ENCODE peak calls at places on chromosomes 16 and 17, in four cellular contexts. E, T, S and H are unnamed samples.

GRCh38 chr16:1924095-1924494 is 5.9 kb upstream of the HS3ST6 start:
- DNase-seq in E (no peak), T (no peak), S (no peak), H (no peak)

GRCh38 chr16:2038359-2039285 is 9.0 kb downstream of the NTHL1 start:
- DNase-seq in E (no peak), T (no peak), S (no peak), H (no peak)

GRCh38 chr16:4052096-4052495 is 64.1 kb downstream of the ADCY9 start:
- DNase-seq in S (no peak), E (no peak), T (no peak), H (no peak)

GRCh38 chr17:18121201-18121600 is 12.6 kb downstream of the MYO15A start:
- DNase-seq in S (no peak), T (no peak), E (no peak), H (no peak)

GRCh38 chr17:19647697-19648474 is 665 bp upstream of the ALDH3A2 start:
- DNase-seq in E (no peak), S (peak; percentile 49), T (peak; percentile 72), H (peak; percentile 52)

GRCh38 chr17:35022536-35023063 is 40.9 kb downstream of the RFFL start:
- DNase-seq in E (peak; percentile 65), T (no peak), S (peak; percentile 46), H (peak; percentile 59)

GRCh38 chr16:66325977-66326376 is 40.5 kb upstream of the CDH5 start:
- DNase-seq in T (no peak), E (no peak), S (no peak), H (no peak)

GRCh38 chr16:51636913-51637743 is 486.1 kb upstream of the SALL1 start:
- DNase-seq in E (no peak), T (no peak), S (no peak), H (no peak)

GRCh38 chr16:53924311-53924860 is 220.4 kb downstream of the FTO start:
- DNase-seq in E (no peak), S (no peak), T (no peak), H (no peak)

GRCh38 chr17:35056013-35056412 is 7.5 kb downstream of the RFFL start:
- DNase-seq in E (no peak), T (no peak), S (no peak), H (no peak)

GRCh38 chr17:77735341-77736206 is 222.9 kb upstream of the TNRC6C start:
- DNase-seq in E (no peak), T (peak; percentile 67), S (no peak), H (no peak)

GRCh38 chr17:42525221-42525620 is 10.8 kb upstream of the NAGLU start:
- DNase-seq in E (peak; percentile 54), S (no peak), T (no peak), H (no peak)

GRCh38 chr16:87404764-87405625 is 12.9 kb downstream of the MAP1LC3B start:
- DNase-seq in T (no peak), E (no peak), S (no peak), H (no peak)

GRCh38 chr16:72189865-72190371 is 18.0 kb upstream of the PMFBP1 start:
- DNase-seq in T (no peak), E (no peak), S (no peak), H (no peak)

GRCh38 chr16:89013692-89014455 is 36.9 kb upstream of the CBFA2T3 start:
- DNase-seq in E (no peak), S (no peak), T (no peak), H (no peak)

GRCh38 chr17:733743-734142 is 1.3 kb downstream of the TLCD3A start:
- DNase-seq in E (no peak), S (no peak), T (no peak), H (no peak)

GRCh38 chr17:12842936-12843335 is 53.6 kb downstream of the ARHGAP44 start:
- DNase-seq in T (no peak), S (no peak), E (no peak), H (no peak)

GRCh38 chr16:83994087-83994486 is 26.0 kb downstream of the NECAB2 start:
- DNase-seq in E (peak; percentile 61), T (no peak), S (no peak), H (no peak)

GRCh38 chr16:57341441-57342303 is 16.9 kb upstream of the CCL22 start:
- DNase-seq in S (no peak), T (no peak), E (peak; percentile 63), H (no peak)

GRCh38 chr16:55330726-55331647 is 7.0 kb downstream of the IRX6 start:
- DNase-seq in S (no peak), T (no peak), E (no peak), H (no peak)

GRCh38 chr17:73493212-73493814 is 150.9 kb downstream of the SDK2 start:
- DNase-seq in T (no peak), E (no peak), S (no peak), H (no peak)

GRCh38 chr17:45580914-45581313 is 90.4 kb upstream of the PLEKHM1 start:
- DNase-seq in S (no peak), T (no peak), E (no peak), H (no peak)

GRCh38 chr17:58305626-58306025 is 23.0 kb downstream of the TSPOAP1 start:
- DNase-seq in E (no peak), T (no peak), S (no peak), H (no peak)

GRCh38 chr16:19517424-19518089 is 4.3 kb downstream of the GDE1 start:
- DNase-seq in S (no peak), E (no peak), T (no peak), H (no peak)

GRCh38 chr16:11251525-11252481 is 4.2 kb downstream of the SOCS1 start:
- DNase-seq in T (no peak), S (peak; percentile 78), E (peak; percentile 63), H (peak; percentile 71)

GRCh38 chr16:24983521-24983920 is 31.6 kb downstream of the ARHGAP17 start:
- DNase-seq in E (no peak), T (no peak), S (no peak), H (no peak)

GRCh38 chr17:27376637-27377547 is 79.4 kb upstream of the KSR1 start:
- DNase-seq in E (no peak), T (no peak), S (no peak), H (no peak)

GRCh38 chr16:2776500-2777139 is 460 bp downstream of the ELOB start:
- DNase-seq in T (no peak), E (no peak), S (peak; percentile 65), H (peak; percentile 66)

GRCh38 chr17:45127583-45128300 is 4.6 kb downstream of the PLCD3 start:
- DNase-seq in E (no peak), S (no peak), T (no peak), H (no peak)

GRCh38 chr17:82675476-82676245 is 22.8 kb downstream of the RAB40B start:
- DNase-seq in S (no peak), T (no peak), E (no peak), H (no peak)

GRCh38 chr16:9495824-9496223 is 404.4 kb downstream of the HAPSTR1 start:
- DNase-seq in T (no peak), S (no peak), E (no peak), H (no peak)

GRCh38 chr17:59892251-59892848 is 393 bp downstream of the TUBD1 start:
- DNase-seq in E (no peak), S (no peak), T (no peak), H (no peak)

GRCh38 chr17:6701719-6702118 is 11.4 kb downstream of the SLC13A5 start:
- DNase-seq in E (no peak), S (peak; percentile 66), T (no peak), H (peak; percentile 73)
- TF ChIP-seq CTCF in E (peak; percentile 39), S (peak; percentile 57), T (peak; percentile 68), H (peak; percentile 22)

GRCh38 chr16:78871241-78871640 is 729.3 kb downstream of the MAF start:
- DNase-seq in E (no peak), S (no peak), T (no peak), H (no peak)
- TF ChIP-seq CTCF in E (no peak), S (no peak), T (no peak), H (no peak)

GRCh38 chr17:63185420-63185819 is 219.4 kb downstream of the TANC2 start:
- DNase-seq in S (no peak), E (no peak), T (no peak), H (no peak)
- TF ChIP-seq CTCF in S (no peak), E (peak; percentile 12), T (no peak), H (no peak)

DNA sequence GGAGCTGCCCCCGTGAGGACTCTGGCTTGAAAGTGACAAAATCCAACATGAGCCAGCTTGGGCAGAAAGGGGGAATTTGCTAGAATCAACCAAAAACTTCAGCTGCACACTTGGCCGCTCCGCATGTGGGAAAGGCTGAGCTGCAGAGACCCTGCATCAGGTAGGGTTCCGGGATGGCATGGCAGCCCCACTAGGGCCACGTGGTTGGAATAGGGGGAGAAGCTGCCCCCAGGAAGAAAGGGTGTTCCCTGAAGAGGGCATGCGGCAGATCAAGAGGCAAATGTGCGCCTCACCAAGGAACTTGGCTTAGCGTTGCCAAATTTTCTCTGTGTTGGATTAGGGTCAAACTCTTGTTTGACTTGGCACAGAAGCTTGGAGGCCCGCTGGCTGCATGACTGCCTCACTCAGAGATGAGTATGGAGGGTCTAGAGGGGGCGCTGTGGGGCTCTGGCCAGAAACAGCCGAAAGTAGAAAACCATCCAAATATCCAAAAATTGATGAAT is 29.2 kb upstream of the WFIKKN2 start:
- DNase-seq in E (no peak), S (no peak), T (no peak), H (no peak)
- TF ChIP-seq CTCF in E (peak; percentile 21), S (no peak), T (peak; percentile 27), H (no peak)

DNA sequence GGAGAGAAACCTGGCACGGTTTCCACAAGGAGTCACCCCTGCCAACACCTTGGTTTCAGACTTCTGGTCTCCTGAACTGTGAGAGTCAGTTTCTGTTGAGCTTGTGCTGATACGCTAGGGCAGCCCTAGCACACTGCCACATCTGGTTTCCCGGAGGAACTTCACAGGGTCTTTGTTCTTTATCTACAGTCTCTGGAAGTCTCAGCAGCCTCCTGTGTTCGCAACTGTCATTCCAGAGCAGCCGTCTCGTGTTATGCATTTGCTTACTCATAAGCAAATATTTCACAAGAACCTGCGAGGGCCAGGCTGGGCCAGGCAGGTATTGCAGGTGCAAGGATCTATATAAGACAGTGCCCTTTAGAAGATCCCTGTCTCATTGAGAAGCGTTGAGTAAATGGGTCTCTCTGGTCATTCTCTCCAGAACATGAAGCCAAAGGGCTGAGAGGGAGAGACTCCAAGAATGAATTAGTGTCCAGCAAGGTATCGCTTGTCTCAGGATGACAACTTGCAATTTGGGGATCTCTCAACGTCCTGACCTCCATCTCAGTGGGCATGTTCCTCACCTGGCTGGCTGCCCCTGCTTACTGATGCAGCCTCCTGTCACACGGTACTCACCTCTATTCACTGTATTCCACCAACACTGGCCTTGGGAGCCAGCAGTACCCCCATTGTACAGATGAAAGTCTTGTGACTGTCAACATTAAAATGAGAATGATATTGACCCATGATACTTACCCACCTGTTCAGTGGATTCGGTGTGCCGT is 141.2 kb downstream of the WWOX start:
- DNase-seq in E (no peak), T (no peak), S (no peak), H (no peak)
- TF ChIP-seq CTCF in E (no peak), T (peak; percentile 19), S (no peak), H (no peak)